ENCODE peak calls at places on chromosomes 1 and 21, in four cellular contexts. B is endodermal cell; T is cardiac muscle cell; M is CD4-positive, alpha-beta T cell. I is an unnamed sample. For H3K27me3 and H3K9me3, the result is how much of the 10 kb centered on the place peaks cover.

GRCh38 chr21:29114765-29115164 is 15.7 kb upstream of the MAP3K7CL start:
- DNase-seq in B (peak), T (no peak), M (no peak), I (no peak)

GRCh38 chr1:27360159-27361043 is 6.4 kb downstream of the MAP3K6 start:
- DNase-seq in B (peak), T (no peak), M (no peak), I (no peak)

GRCh38 chr1:56496861-56497772 is 82.2 kb downstream of the PLPP3 start:
- DNase-seq in B (no peak), T (no peak), M (no peak), I (no peak)

GRCh38 chr1:230276401-230276800 is 149.7 kb downstream of the PGBD5 start:
- DNase-seq in B (no peak), T (no peak), M (no peak), I (no peak)

GRCh38 chr1:109762821-109763645 is 690 bp downstream of the EPS8L3 start:
- DNase-seq in B (no peak), T (peak), M (no peak), I (peak)

GRCh38 chr1:155840391-155840790 is 16.6 kb downstream of the GON4L start:
- DNase-seq in B (peak), T (no peak), M (no peak), I (no peak)

GRCh38 chr1:61506231-61506630 is 218.7 kb downstream of the TM2D1 start:
- DNase-seq in B (no peak), T (peak), M (no peak), I (no peak)

GRCh38 chr1:225849905-225850304 is 32.3 kb downstream of the TMEM63A start:
- DNase-seq in B (no peak), T (no peak), M (no peak), I (peak)

GRCh38 chr21:40615503-40616376 is 231.2 kb downstream of the DSCAM start:
- DNase-seq in B (no peak), T (no peak), M (no peak), I (no peak)

GRCh38 chr1:12087797-12088314 is 24.8 kb downstream of the TNFRSF8 start:
- DNase-seq in B (no peak), T (peak), M (no peak), I (no peak)

GRCh38 chr21:34544032-34544496 is 32.1 kb upstream of the KCNE1 start:
- DNase-seq in B (peak), T (peak), M (peak), I (peak)

GRCh38 chr1:51524817-51525216 is 5.8 kb upstream of the EPS15 start:
- DNase-seq in B (no peak), T (no peak), M (no peak), I (no peak)

GRCh38 chr1:204289280-204289679 is 70.4 kb downstream of the PLEKHA6 start:
- DNase-seq in B (peak), T (no peak), M (no peak), I (peak)

GRCh38 chr21:36698160-36699025 is 522 bp upstream of the SIM2 start:
- DNase-seq in B (peak), T (no peak), M (no peak), I (no peak)

GRCh38 chr21:32279377-32279680 is 480 bp upstream of the MIS18A start:
- DNase-seq in B (no peak), T (no peak), M (no peak), I (no peak)

GRCh38 chr21:45543371-45543709 is 1.1 kb upstream of the SLC19A1 start:
- DNase-seq in B (peak), T (no peak), M (no peak), I (no peak)

GRCh38 chr1:180528868-180529470 is 26.6 kb upstream of the ACBD6 start:
- DNase-seq in B (no peak), T (no peak), M (no peak), I (no peak)

GRCh38 chr1:230102472-230102871 is 35.4 kb downstream of the GALNT2 start:
- DNase-seq in B (no peak), T (no peak), M (no peak), I (no peak)

GRCh38 chr1:178931843-178932551 is 61.1 kb upstream of the ANGPTL1 start:
- DNase-seq in B (no peak), T (peak), M (no peak), I (no peak)

GRCh38 chr1:219173434-219173757 is 282 bp upstream of the LYPLAL1 start:
- DNase-seq in B (no peak), T (no peak), M (no peak), I (no peak)

GRCh38 chr1:229853751-229854150 is 213.3 kb upstream of the GALNT2 start:
- DNase-seq in B (no peak), T (no peak), M (no peak), I (no peak)

GRCh38 chr1:78490861-78491310 is at the start of gene PTGFR:
- DNase-seq in B (peak), T (peak), M (no peak), I (peak)

GRCh38 chr1:245153645-245154428 is 948 bp upstream of the KIF26B start:
- DNase-seq in B (peak), T (peak), M (no peak), I (peak)

GRCh38 chr1:245156041-245156735 is 1.4 kb downstream of the KIF26B start:
- DNase-seq in B (peak), T (peak), M (peak), I (peak)

GRCh38 chr1:245154429-245155185 is at the start of gene KIF26B:
- DNase-seq in B (peak), T (peak), M (no peak), I (peak)

GRCh38 chr1:245156736-245157505 is 2.1 kb downstream of the KIF26B start:
- DNase-seq in B (peak), T (peak), M (no peak), I (peak)

GRCh38 chr1:245155186-245156040 is 628 bp downstream of the KIF26B start:
- DNase-seq in B (peak), T (peak), M (no peak), I (peak)
- H3K27me3 ChIP-seq in B (under half), T (under half), M (half or more), I (under half)

DNA sequence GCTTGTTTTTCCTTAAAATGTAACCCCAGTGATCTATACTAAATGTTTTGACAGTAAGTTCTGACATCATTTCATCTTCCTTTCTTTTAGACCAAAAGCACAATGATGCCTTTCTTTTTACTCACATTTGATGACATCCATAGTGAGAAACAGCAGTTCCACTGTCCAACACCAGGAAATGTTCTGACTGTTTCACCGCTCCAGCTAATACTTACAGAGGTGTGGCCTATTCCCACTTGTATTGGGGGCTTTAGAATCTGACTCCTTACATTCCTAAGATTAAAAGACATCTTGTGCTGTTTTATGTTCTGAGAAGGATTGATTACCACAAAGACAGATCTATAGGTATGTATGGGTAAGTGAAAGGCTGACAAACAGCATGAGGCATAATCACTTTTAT is 1018.2 kb upstream of the PRMT6 start:
- DNase-seq in B (no peak), T (no peak), M (no peak), I (no peak)
- H3K9me3 ChIP-seq in B (under half), T (under half), M (under half), I (under half)

GRCh38 chr1:202251424-202252256 is 58.0 kb downstream of the LGR6 start:
- DNase-seq in B (peak), T (no peak), M (no peak), I (no peak)

GRCh38 chr1:202249846-202250245 is 56.2 kb downstream of the LGR6 start:
- DNase-seq in B (no peak), T (peak), M (no peak), I (no peak)

GRCh38 chr1:202247837-202248795 is 54.5 kb downstream of the LGR6 start:
- DNase-seq in B (peak), T (no peak), M (no peak), I (no peak)

GRCh38 chr1:202247104-202247503 is 53.5 kb downstream of the LGR6 start:
- DNase-seq in B (peak), T (no peak), M (no peak), I (no peak)

GRCh38 chr1:202248861-202249260 is 55.3 kb downstream of the LGR6 start:
- DNase-seq in B (peak), T (no peak), M (no peak), I (no peak)
- H3K27me3 ChIP-seq in B (under half), T (under half), M (under half), I (under half)

GRCh38 chr1:238136265-238136664 is 245.5 kb upstream of the ZP4 start:
- DNase-seq in B (no peak), T (no peak), M (no peak), I (no peak)

GRCh38 chr1:238139713-238140112 is 249.0 kb upstream of the ZP4 start:
- DNase-seq in B (no peak), T (no peak), M (no peak), I (no peak)

GRCh38 chr1:238141295-238141694 is 250.6 kb upstream of the ZP4 start:
- DNase-seq in B (no peak), T (no peak), M (no peak), I (peak)

DNA sequence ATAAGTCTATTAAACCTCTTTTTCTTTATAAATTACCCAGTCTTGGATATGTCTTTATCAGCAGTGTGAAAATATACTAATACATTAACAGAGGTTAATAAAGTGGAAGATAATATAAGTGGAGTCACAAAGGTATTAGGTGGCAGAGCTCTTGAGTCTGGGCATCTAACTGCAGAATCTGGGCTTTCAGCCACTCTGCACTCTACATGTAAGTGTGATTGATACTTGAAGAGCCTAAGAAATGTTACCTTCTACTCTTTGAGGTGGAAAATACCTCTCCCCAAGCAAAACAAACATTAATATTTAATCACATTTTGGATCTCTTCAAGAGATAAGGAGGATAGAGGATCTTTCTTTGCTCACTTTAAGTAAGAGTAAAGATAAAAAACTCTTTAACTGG is 245.0 kb upstream of the ZP4 start:
- DNase-seq in B (no peak), T (no peak), M (no peak), I (no peak)
- H3K9me3 ChIP-seq in B (under half), T (under half), M (under half), I (under half)

DNA sequence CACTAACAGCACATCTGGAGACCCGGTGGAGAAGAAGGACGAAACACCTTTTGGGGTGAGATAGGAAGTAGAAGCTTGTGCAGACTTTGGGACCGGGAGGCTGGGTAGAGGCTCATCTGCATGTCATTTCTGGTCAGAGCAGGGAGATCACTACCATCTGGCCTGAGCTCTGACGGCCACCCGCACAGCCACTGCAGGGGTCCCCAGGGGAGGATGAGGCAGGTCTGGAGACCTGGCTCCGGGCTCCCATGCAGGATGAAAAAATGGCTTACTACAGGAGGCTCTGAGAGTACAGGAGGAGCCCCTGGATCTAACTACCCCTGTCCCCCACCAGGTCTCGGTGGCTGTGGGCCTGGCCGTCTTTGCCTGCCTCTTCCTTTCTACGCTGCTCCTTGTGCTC is 13.9 kb downstream of the NTRK1 start:
- DNase-seq in B (no peak), T (no peak), M (no peak), I (peak)
- H3K27me3 ChIP-seq in B (under half), T (under half), M (under half), I (under half)

DNA sequence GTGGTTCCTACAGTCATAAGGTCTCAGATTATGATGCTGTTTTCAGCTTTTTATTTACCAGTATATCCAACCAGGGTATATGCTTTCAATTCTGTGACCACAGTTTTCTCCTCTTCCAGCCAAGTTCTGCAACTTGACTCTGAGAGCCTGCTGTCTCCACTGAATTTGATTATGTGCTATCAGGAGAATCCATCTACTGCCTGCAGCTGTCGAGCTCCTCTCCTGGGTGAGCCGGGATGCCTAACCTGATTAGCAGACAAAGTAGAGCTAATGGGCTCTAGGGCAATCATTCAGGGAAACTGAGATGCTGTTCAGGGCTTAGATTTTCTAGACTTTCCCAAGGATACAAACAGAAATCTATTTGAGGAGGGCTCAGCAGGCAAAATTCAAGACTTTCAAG is 271.5 kb upstream of the BEND5 start:
- DNase-seq in B (no peak), T (no peak), M (no peak), I (peak)
- H3K9me3 ChIP-seq in B (half or more), T (under half), M (under half), I (under half)

GRCh38 chr1:172671591-172671990 is 12.7 kb downstream of the FASLG start:
- DNase-seq in B (no peak), T (peak), M (no peak), I (no peak)

GRCh38 chr1:172668097-172668496 is 9.2 kb downstream of the FASLG start:
- DNase-seq in B (no peak), T (no peak), M (no peak), I (no peak)

GRCh38 chr1:172670316-172670715 is 11.4 kb downstream of the FASLG start:
- DNase-seq in B (no peak), T (no peak), M (no peak), I (no peak)

GRCh38 chr1:172670791-172671190 is 11.9 kb downstream of the FASLG start:
- DNase-seq in B (no peak), T (no peak), M (no peak), I (no peak)

GRCh38 chr1:172669011-172669410 is 10.1 kb downstream of the FASLG start:
- DNase-seq in B (no peak), T (no peak), M (no peak), I (no peak)
- H3K27me3 ChIP-seq in B (under half), T (under half), M (under half), I (under half)

I was measured in BE2C.